ENCODE peak calls at places on chromosomes 16 and 17, in nine cellular contexts. Z, A, B, X, V, F, C, M and H are unnamed samples.

GRCh38 chr17:16915752-16916556 is 56.0 kb downstream of the TNFRSF13B start:
- DNase-seq in Z (peak; percentile 21), A (peak; percentile 16), B (peak; percentile 56), X (no peak), V (peak; percentile 67), F (peak; percentile 63), C (no peak), M (peak; percentile 4), H (peak; percentile 58)

GRCh38 chr16:4769306-4769638 is 2.3 kb upstream of the ZNF500 start:
- DNase-seq in Z (no peak), A (no peak), B (no peak), X (no peak), V (no peak), F (no peak), C (no peak), M (no peak), H (no peak)

GRCh38 chr17:28878981-28879380 is 18.6 kb downstream of the FLOT2 start:
- DNase-seq in Z (peak; percentile 86), A (peak; percentile 32), B (no peak), X (no peak), V (peak; percentile 81), F (peak; percentile 66), C (peak; percentile 27), M (no peak), H (peak; percentile 78)

GRCh38 chr16:77234611-77235010 is 35.4 kb downstream of the SYCE1L start:
- DNase-seq in Z (no peak), A (no peak), B (no peak), X (no peak), V (no peak), F (no peak), C (no peak), M (no peak), H (peak; percentile 19)

GRCh38 chr17:82053130-82053529 is 1.4 kb downstream of the GPS1 start:
- DNase-seq in Z (no peak), A (no peak), B (no peak), X (no peak), V (no peak), F (no peak), C (no peak), M (no peak), H (no peak)

GRCh38 chr17:62923515-62924150 is 42.4 kb upstream of the TANC2 start:
- DNase-seq in Z (no peak), A (no peak), B (no peak), X (no peak), V (no peak), F (no peak), C (no peak), M (no peak), H (no peak)

GRCh38 chr17:50495217-50495823 is 12.9 kb upstream of the MYCBPAP start:
- DNase-seq in Z (no peak), A (no peak), B (no peak), X (no peak), V (no peak), F (no peak), C (no peak), M (no peak), H (no peak)

GRCh38 chr17:70124723-70125122 is 44.6 kb upstream of the KCNJ2 start:
- DNase-seq in Z (no peak), A (no peak), B (no peak), X (no peak), V (no peak), F (no peak), C (no peak), M (no peak), H (no peak)

GRCh38 chr17:48747445-48748363 is 19.2 kb upstream of the HOXB13 start:
- DNase-seq in Z (no peak), A (no peak), B (no peak), X (no peak), V (no peak), F (no peak), C (no peak), M (no peak), H (no peak)

GRCh38 chr17:42880776-42881175 is 19.8 kb upstream of the G6PC1 start:
- DNase-seq in Z (no peak), A (no peak), B (no peak), X (no peak), V (no peak), F (no peak), C (no peak), M (no peak), H (no peak)

GRCh38 chr17:3475812-3476686 is at the start of gene ASPA:
- DNase-seq in Z (no peak), A (peak; percentile 3), B (no peak), X (no peak), V (no peak), F (no peak), C (no peak), M (no peak), H (peak; percentile 9)

GRCh38 chr16:55282441-55282840 is 41.6 kb upstream of the IRX6 start:
- DNase-seq in Z (no peak), A (no peak), B (no peak), X (no peak), V (no peak), F (no peak), C (no peak), M (no peak), H (no peak)

GRCh38 chr17:17938388-17939107 is 33.7 kb downstream of the TOM1L2 start:
- DNase-seq in Z (no peak), A (no peak), B (no peak), X (no peak), V (no peak), F (peak; percentile 41), C (peak; percentile 45), M (no peak), H (no peak)

GRCh38 chr16:55543470-55543869 is 23.0 kb upstream of the CAPNS2 start:
- DNase-seq in Z (no peak), A (peak; percentile 41), B (no peak), X (no peak), V (peak; percentile 31), F (peak; percentile 31), C (no peak), M (no peak), H (peak; percentile 65)

GRCh38 chr17:83175551-83176271 is 96.3 kb downstream of the METRNL start:
- DNase-seq in Z (no peak), A (no peak), B (peak; percentile 49), X (peak; percentile 6), V (no peak), F (no peak), C (no peak), M (no peak), H (no peak)

GRCh38 chr16:6483634-6484033 is 849.0 kb upstream of the RBFOX1 start:
- DNase-seq in Z (no peak), A (no peak), B (no peak), X (no peak), V (no peak), F (peak; percentile 62), C (no peak), M (no peak), H (no peak)

GRCh38 chr16:56288019-56288418 is 96.7 kb downstream of the GNAO1 start:
- DNase-seq in Z (no peak), A (no peak), B (no peak), X (no peak), V (no peak), F (no peak), C (no peak), M (no peak), H (no peak)

GRCh38 chr17:82913304-82914043 is 73.7 kb upstream of the ZNF750 start:
- DNase-seq in Z (no peak), A (no peak), B (no peak), X (no peak), V (peak; percentile 31), F (peak; percentile 28), C (no peak), M (no peak), H (peak; percentile 17)

DNA sequence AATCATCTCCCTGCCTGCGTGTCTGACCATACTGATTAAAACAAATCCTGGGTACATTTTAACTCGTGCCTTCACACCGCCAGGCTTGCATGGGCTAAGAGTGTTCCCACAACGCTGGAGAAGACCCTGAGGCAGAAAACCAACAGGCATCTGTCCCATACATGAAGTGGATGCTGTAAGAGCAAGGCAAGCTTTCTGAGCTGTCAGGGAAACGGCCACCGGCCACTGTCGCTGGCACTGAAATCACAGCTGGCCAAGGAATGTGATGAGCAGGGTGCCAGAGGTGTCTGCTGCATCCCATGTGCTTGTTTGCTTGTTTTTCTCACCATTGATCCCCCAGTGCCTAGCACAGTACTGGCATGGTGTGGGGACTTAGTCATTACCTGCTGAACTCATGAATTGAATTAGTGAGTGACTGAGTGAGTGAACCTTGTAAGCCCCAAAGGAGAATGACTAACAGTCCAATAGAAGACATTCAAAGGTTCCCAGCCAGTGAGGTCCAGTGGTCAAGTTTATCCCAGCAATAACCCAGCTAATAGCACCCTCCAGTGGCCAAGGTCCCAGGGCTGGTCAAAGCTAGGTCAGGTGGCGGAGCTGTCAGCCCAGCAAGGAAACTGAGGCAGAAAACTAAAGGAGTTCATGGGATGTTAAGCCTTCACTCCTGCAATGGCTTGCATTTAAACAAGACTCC is 92.7 kb upstream of the CDH5 start:
- DNase-seq in Z (no peak), A (peak; percentile 54), B (no peak), X (peak; percentile 13), V (peak; percentile 16), F (no peak), C (no peak), M (no peak), H (peak; percentile 56)
- TF ChIP-seq CTCF in Z (peak; percentile 41), A (peak; percentile 41), B (no peak), X (no peak), V (no peak), F (peak; percentile 47), C (peak; percentile 31), M (no peak), H (peak; percentile 64)

GRCh38 chr17:39729280-39729851 is 966 bp downstream of the MIEN1 start:
- DNase-seq in Z (no peak), A (peak; percentile 32), B (no peak), X (no peak), V (no peak), F (no peak), C (no peak), M (no peak), H (no peak)
- H3K4me3 ChIP-seq in Z (peak overlapping the region; percentile 74), A (peak overlapping the region; percentile 74), B (peak overlapping the region; percentile 76), X (peak overlapping the region; percentile 75), V (peak overlapping the region; percentile 60), F (no peak overlapping the region), C (peak overlapping the region; percentile 74), M (peak overlapping the region; percentile 86), H (peak overlapping the region; percentile 90)

DNA sequence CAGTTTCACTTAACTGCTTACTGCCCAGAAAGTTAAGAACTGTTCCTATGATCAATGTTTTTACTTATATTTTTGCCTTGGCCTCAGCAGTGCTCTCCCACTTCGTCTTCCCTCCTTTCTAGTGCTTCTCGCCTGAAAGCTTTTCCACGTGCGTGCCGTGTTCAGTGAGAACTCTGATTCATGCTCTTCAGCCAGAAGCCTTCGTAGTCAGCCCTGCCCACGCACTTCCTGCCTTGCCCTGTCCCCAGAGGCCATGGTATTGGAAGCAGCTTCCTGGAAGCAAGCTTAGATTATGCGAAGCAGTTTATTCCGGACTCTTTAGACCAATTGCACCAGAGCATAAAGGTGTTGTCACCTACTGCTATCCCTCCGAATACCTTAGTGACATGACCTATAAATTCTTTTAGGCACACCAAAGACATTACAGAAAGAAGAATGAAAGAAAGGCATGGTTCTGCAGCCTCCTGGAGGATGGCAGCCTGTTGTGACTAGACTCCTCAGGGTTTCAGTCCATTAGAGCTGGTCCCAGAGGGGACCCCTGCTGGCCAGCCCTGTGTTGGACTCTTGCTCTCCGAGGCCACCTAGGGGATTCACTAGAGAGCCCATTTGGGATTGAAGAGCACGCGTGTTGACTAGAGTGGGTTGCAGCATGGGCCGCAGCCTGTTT is 105.2 kb downstream of the RPTOR start:
- DNase-seq in Z (peak; percentile 63), A (peak; percentile 92), B (peak; percentile 89), X (no peak), V (peak; percentile 68), F (peak; percentile 72), C (peak; percentile 83), M (peak; percentile 45), H (peak; percentile 82)
- TF ChIP-seq CTCF in Z (peak; percentile 100), A (peak; percentile 64), B (no peak), X (no peak), V (peak; percentile 69), F (peak; percentile 56), C (peak; percentile 43), M (peak; percentile 56), H (peak; percentile 75)

GRCh38 chr17:76238847-76239537 is 1.3 kb downstream of the RNF157 start:
- DNase-seq in Z (no peak), A (no peak), B (no peak), X (no peak), V (no peak), F (no peak), C (no peak), M (no peak), H (no peak)
- H3K4me3 ChIP-seq in Z (peak overlapping the region; percentile 51), A (no peak overlapping the region), B (no peak overlapping the region), X (no peak overlapping the region), V (no peak overlapping the region), F (no peak overlapping the region), C (no peak overlapping the region), M (no peak overlapping the region), H (no peak overlapping the region)